ENCODE peak calls at places on chromosome 21, in nine cellular contexts. One of them, this sample, is unnamed.

GRCh38 chr21:31520506-31521163 is 138.9 kb upstream of the SOD1 start:
- DNase-seq in upper lobe of right lung: no peak
- DNase-seq in ascending aorta: no peak
- DNase-seq in AG04450: peak
- DNase-seq in heart right ventricle: no peak
- DNase-seq in astrocyte: peak
- DNase-seq in spleen: no peak
- DNase-seq in PC-3: no peak
- DNase-seq in stomach: no peak
- DNase-seq in this sample: no peak

GRCh38 chr21:46327711-46328110 is 3.8 kb downstream of the PCNT start:
- DNase-seq in upper lobe of right lung: no peak
- DNase-seq in ascending aorta: no peak
- DNase-seq in AG04450: no peak
- DNase-seq in heart right ventricle: no peak
- DNase-seq in astrocyte: no peak
- DNase-seq in spleen: no peak
- DNase-seq in PC-3: no peak
- DNase-seq in stomach: no peak
- DNase-seq in this sample: no peak

GRCh38 chr21:23452384-23453083 is 2154.7 kb downstream of the MRPL39 start:
- DNase-seq in upper lobe of right lung: peak
- DNase-seq in ascending aorta: no peak
- DNase-seq in AG04450: no peak
- DNase-seq in heart right ventricle: no peak
- DNase-seq in astrocyte: no peak
- DNase-seq in spleen: no peak
- DNase-seq in PC-3: peak
- DNase-seq in stomach: no peak
- DNase-seq in this sample: no peak

GRCh38 chr21:30372139-30372770 is at the start of gene KRTAP13-2:
- DNase-seq in upper lobe of right lung: no peak
- DNase-seq in ascending aorta: no peak
- DNase-seq in AG04450: no peak
- DNase-seq in heart right ventricle: no peak
- DNase-seq in astrocyte: no peak
- DNase-seq in spleen: no peak
- DNase-seq in PC-3: peak
- DNase-seq in stomach: no peak
- DNase-seq in this sample: no peak

GRCh38 chr21:46633561-46633960 is 1.9 kb upstream of the PRMT2 start:
- DNase-seq in upper lobe of right lung: no peak
- DNase-seq in ascending aorta: no peak
- DNase-seq in AG04450: no peak
- DNase-seq in heart right ventricle: no peak
- DNase-seq in astrocyte: no peak
- DNase-seq in spleen: no peak
- DNase-seq in PC-3: no peak
- DNase-seq in stomach: no peak
- DNase-seq in this sample: no peak

GRCh38 chr21:44865561-44866280 is 7.8 kb downstream of the PTTG1IP start:
- DNase-seq in upper lobe of right lung: peak
- DNase-seq in ascending aorta: no peak
- DNase-seq in AG04450: no peak
- DNase-seq in heart right ventricle: peak
- DNase-seq in astrocyte: no peak
- DNase-seq in spleen: peak
- DNase-seq in PC-3: peak
- DNase-seq in stomach: peak
- DNase-seq in this sample: no peak

GRCh38 chr21:44013380-44014088 is 1.4 kb downstream of the TRAPPC10 start:
- DNase-seq in upper lobe of right lung: no peak
- DNase-seq in ascending aorta: no peak
- DNase-seq in AG04450: no peak
- DNase-seq in heart right ventricle: no peak
- DNase-seq in astrocyte: no peak
- DNase-seq in spleen: no peak
- DNase-seq in PC-3: peak
- DNase-seq in stomach: no peak
- DNase-seq in this sample: peak

GRCh38 chr21:39325458-39325857 is 12.0 kb upstream of the BRWD1 start:
- DNase-seq in upper lobe of right lung: no peak
- DNase-seq in ascending aorta: no peak
- DNase-seq in AG04450: no peak
- DNase-seq in heart right ventricle: no peak
- DNase-seq in astrocyte: no peak
- DNase-seq in spleen: no peak
- DNase-seq in PC-3: no peak
- DNase-seq in stomach: no peak
- DNase-seq in this sample: no peak

GRCh38 chr21:44872568-44873355 is 728 bp downstream of the PTTG1IP start:
- DNase-seq in upper lobe of right lung: peak
- DNase-seq in ascending aorta: no peak
- DNase-seq in AG04450: no peak
- DNase-seq in heart right ventricle: peak
- DNase-seq in astrocyte: peak
- DNase-seq in spleen: peak
- DNase-seq in PC-3: peak
- DNase-seq in stomach: peak
- DNase-seq in this sample: peak

GRCh38 chr21:21295303-21295702 is 297.1 kb downstream of the NCAM2 start:
- DNase-seq in upper lobe of right lung: no peak
- DNase-seq in ascending aorta: no peak
- DNase-seq in AG04450: no peak
- DNase-seq in heart right ventricle: no peak
- DNase-seq in astrocyte: no peak
- DNase-seq in spleen: no peak
- DNase-seq in PC-3: no peak
- DNase-seq in stomach: no peak
- DNase-seq in this sample: no peak

GRCh38 chr21:14657241-14658008 is 111.3 kb upstream of the SAMSN1 start:
- DNase-seq in upper lobe of right lung: no peak
- DNase-seq in ascending aorta: no peak
- DNase-seq in AG04450: no peak
- DNase-seq in heart right ventricle: no peak
- DNase-seq in astrocyte: no peak
- DNase-seq in spleen: no peak
- DNase-seq in PC-3: no peak
- DNase-seq in stomach: no peak
- DNase-seq in this sample: no peak

GRCh38 chr21:21200939-21201610 is 202.9 kb downstream of the NCAM2 start:
- DNase-seq in upper lobe of right lung: no peak
- DNase-seq in ascending aorta: no peak
- DNase-seq in AG04450: no peak
- DNase-seq in heart right ventricle: no peak
- DNase-seq in astrocyte: no peak
- DNase-seq in spleen: no peak
- DNase-seq in PC-3: no peak
- DNase-seq in stomach: no peak
- DNase-seq in this sample: no peak

GRCh38 chr21:44736291-44737004 is 25.1 kb upstream of the TSPEAR start:
- DNase-seq in upper lobe of right lung: peak
- DNase-seq in ascending aorta: no peak
- DNase-seq in AG04450: no peak
- DNase-seq in heart right ventricle: no peak
- DNase-seq in astrocyte: no peak
- DNase-seq in spleen: no peak
- DNase-seq in PC-3: peak
- DNase-seq in stomach: peak
- DNase-seq in this sample: no peak

GRCh38 chr21:45869121-45870007 is 112.2 kb upstream of the COL6A1 start:
- DNase-seq in upper lobe of right lung: no peak
- DNase-seq in ascending aorta: no peak
- DNase-seq in AG04450: no peak
- DNase-seq in heart right ventricle: no peak
- DNase-seq in astrocyte: peak
- DNase-seq in spleen: peak
- DNase-seq in PC-3: peak
- DNase-seq in stomach: peak
- DNase-seq in this sample: peak

GRCh38 chr21:45034556-45035476 is 39.6 kb upstream of the ADARB1 start:
- DNase-seq in upper lobe of right lung: peak
- DNase-seq in ascending aorta: peak
- DNase-seq in AG04450: no peak
- DNase-seq in heart right ventricle: no peak
- DNase-seq in astrocyte: no peak
- DNase-seq in spleen: no peak
- DNase-seq in PC-3: no peak
- DNase-seq in stomach: no peak
- DNase-seq in this sample: peak

GRCh38 chr21:44414291-44415072 is 40.8 kb upstream of the LRRC3 start:
- DNase-seq in upper lobe of right lung: peak
- DNase-seq in ascending aorta: no peak
- DNase-seq in AG04450: no peak
- DNase-seq in heart right ventricle: no peak
- DNase-seq in astrocyte: no peak
- DNase-seq in spleen: peak
- DNase-seq in PC-3: no peak
- DNase-seq in stomach: no peak
- DNase-seq in this sample: no peak

GRCh38 chr21:34793471-34793870 is 124.7 kb downstream of the CLIC6 start:
- DNase-seq in upper lobe of right lung: no peak
- DNase-seq in ascending aorta: no peak
- DNase-seq in AG04450: no peak
- DNase-seq in heart right ventricle: no peak
- DNase-seq in astrocyte: no peak
- DNase-seq in spleen: no peak
- DNase-seq in PC-3: no peak
- DNase-seq in stomach: no peak
- DNase-seq in this sample: no peak
- TF ChIP-seq CTCF in upper lobe of right lung: no peak
- TF ChIP-seq CTCF in ascending aorta: no peak
- TF ChIP-seq CTCF in AG04450: no peak
- TF ChIP-seq CTCF in heart right ventricle: no peak
- TF ChIP-seq CTCF in astrocyte: no peak
- TF ChIP-seq CTCF in spleen: no peak
- TF ChIP-seq CTCF in PC-3: no peak
- TF ChIP-seq CTCF in stomach: no peak
- TF ChIP-seq CTCF in this sample: no peak

GRCh38 chr21:16419188-16419874 is 689.5 kb downstream of the USP25 start:
- DNase-seq in upper lobe of right lung: peak
- DNase-seq in ascending aorta: peak
- DNase-seq in AG04450: peak
- DNase-seq in heart right ventricle: peak
- DNase-seq in astrocyte: peak
- DNase-seq in spleen: no peak
- DNase-seq in PC-3: no peak
- DNase-seq in stomach: peak
- DNase-seq in this sample: peak

GRCh38 chr21:16418211-16418610 is 688.4 kb downstream of the USP25 start:
- DNase-seq in upper lobe of right lung: no peak
- DNase-seq in ascending aorta: no peak
- DNase-seq in AG04450: no peak
- DNase-seq in heart right ventricle: no peak
- DNase-seq in astrocyte: peak
- DNase-seq in spleen: no peak
- DNase-seq in PC-3: no peak
- DNase-seq in stomach: no peak
- DNase-seq in this sample: no peak

GRCh38 chr21:16420086-16420724 is 690.4 kb downstream of the USP25 start:
- DNase-seq in upper lobe of right lung: no peak
- DNase-seq in ascending aorta: no peak
- DNase-seq in AG04450: no peak
- DNase-seq in heart right ventricle: no peak
- DNase-seq in astrocyte: peak
- DNase-seq in spleen: no peak
- DNase-seq in PC-3: no peak
- DNase-seq in stomach: peak
- DNase-seq in this sample: peak

GRCh38 chr21:16422702-16423101 is 692.9 kb downstream of the USP25 start:
- DNase-seq in upper lobe of right lung: no peak
- DNase-seq in ascending aorta: no peak
- DNase-seq in AG04450: no peak
- DNase-seq in heart right ventricle: no peak
- DNase-seq in astrocyte: peak
- DNase-seq in spleen: no peak
- DNase-seq in PC-3: no peak
- DNase-seq in stomach: no peak
- DNase-seq in this sample: no peak

GRCh38 chr21:16418663-16419062 is 688.9 kb downstream of the USP25 start:
- DNase-seq in upper lobe of right lung: no peak
- DNase-seq in ascending aorta: no peak
- DNase-seq in AG04450: no peak
- DNase-seq in heart right ventricle: no peak
- DNase-seq in astrocyte: peak
- DNase-seq in spleen: no peak
- DNase-seq in PC-3: no peak
- DNase-seq in stomach: no peak
- DNase-seq in this sample: no peak
- H3K4me3 ChIP-seq in upper lobe of right lung: peak
- H3K4me3 ChIP-seq in ascending aorta: peak
- H3K4me3 ChIP-seq in AG04450: no peak
- H3K4me3 ChIP-seq in heart right ventricle: peak
- H3K4me3 ChIP-seq in astrocyte: peak
- H3K4me3 ChIP-seq in spleen: no peak
- H3K4me3 ChIP-seq in PC-3: no peak
- H3K4me3 ChIP-seq in stomach: no peak
- H3K4me3 ChIP-seq in this sample: no peak

GRCh38 chr21:37079211-37079824 is 6.3 kb downstream of the TTC3 start:
- DNase-seq in upper lobe of right lung: no peak
- DNase-seq in ascending aorta: no peak
- DNase-seq in AG04450: no peak
- DNase-seq in heart right ventricle: no peak
- DNase-seq in astrocyte: no peak
- DNase-seq in spleen: no peak
- DNase-seq in PC-3: peak
- DNase-seq in stomach: no peak
- DNase-seq in this sample: peak
- TF ChIP-seq CTCF in upper lobe of right lung: peak
- TF ChIP-seq CTCF in ascending aorta: no peak
- TF ChIP-seq CTCF in AG04450: no peak
- TF ChIP-seq CTCF in heart right ventricle: no peak
- TF ChIP-seq CTCF in astrocyte: no peak
- TF ChIP-seq CTCF in spleen: no peak
- TF ChIP-seq CTCF in PC-3: peak
- TF ChIP-seq CTCF in stomach: no peak
- TF ChIP-seq CTCF in this sample: peak

DNA sequence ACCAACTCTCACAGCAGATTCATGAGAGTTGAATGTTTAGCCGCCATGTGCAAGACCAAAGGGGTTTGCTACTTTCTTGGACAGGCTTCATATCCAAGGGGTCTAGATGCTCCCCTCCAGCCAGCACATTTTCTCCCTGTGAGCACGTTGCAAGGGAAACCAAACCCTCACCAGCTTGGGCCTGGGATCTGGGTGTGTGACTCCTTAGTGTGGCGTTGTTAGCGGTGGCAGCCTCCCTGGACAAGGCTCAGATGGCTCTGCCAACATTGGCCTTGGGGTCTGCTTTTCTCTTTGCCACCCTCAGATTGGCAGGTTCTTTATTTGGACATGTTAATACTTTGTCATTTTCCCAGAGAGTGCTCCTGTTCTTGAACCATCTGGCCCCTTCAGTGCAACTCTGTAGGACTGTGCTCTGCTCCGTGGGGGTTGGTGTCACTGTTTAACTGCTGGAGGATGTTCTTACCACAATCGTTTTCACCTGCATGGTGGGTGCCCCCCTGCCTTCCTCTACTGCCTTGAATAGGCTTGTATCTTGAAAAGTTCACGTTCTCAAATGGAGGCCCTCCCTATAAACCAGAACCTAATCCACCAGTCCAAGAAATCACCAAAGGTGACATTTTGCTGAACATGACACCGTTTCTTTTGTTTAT is 13.4 kb downstream of the ABCG1 start:
- DNase-seq in upper lobe of right lung: no peak
- DNase-seq in ascending aorta: no peak
- DNase-seq in AG04450: no peak
- DNase-seq in heart right ventricle: no peak
- DNase-seq in astrocyte: no peak
- DNase-seq in spleen: peak
- DNase-seq in PC-3: no peak
- DNase-seq in stomach: no peak
- DNase-seq in this sample: no peak
- H3K4me3 ChIP-seq in upper lobe of right lung: no peak
- H3K4me3 ChIP-seq in ascending aorta: no peak
- H3K4me3 ChIP-seq in AG04450: no peak
- H3K4me3 ChIP-seq in heart right ventricle: peak
- H3K4me3 ChIP-seq in astrocyte: no peak
- H3K4me3 ChIP-seq in spleen: no peak
- H3K4me3 ChIP-seq in PC-3: no peak
- H3K4me3 ChIP-seq in stomach: no peak
- H3K4me3 ChIP-seq in this sample: no peak